ENCODE peak calls at places on chromosome 14, in four cellular contexts. F is AG10803; S is Calu3; K is CD8-positive, alpha-beta T cell. C is an unnamed sample.

GRCh38 chr14:104494483-104494882 is 85.1 kb upstream of the C14orf180 start:
- DNase-seq in K (no peak), S (no peak), F (no peak), C (no peak)

GRCh38 chr14:48553443-48553842 is 878.0 kb upstream of the MDGA2 start:
- DNase-seq in K (no peak), S (no peak), F (no peak), C (no peak)

GRCh38 chr14:52885230-52885629 is 65.6 kb downstream of the FERMT2 start:
- DNase-seq in K (no peak), F (peak), S (no peak), C (no peak)

GRCh38 chr14:74286736-74287135 is 16.0 kb downstream of the ABCD4 start:
- DNase-seq in K (no peak), F (no peak), S (no peak), C (no peak)

GRCh38 chr14:70785556-70785955 is 23.8 kb downstream of the MAP3K9 start:
- DNase-seq in K (no peak), F (no peak), S (no peak), C (no peak)

GRCh38 chr14:78785265-78785664 is 615.1 kb downstream of the NRXN3 start:
- DNase-seq in S (no peak), F (no peak), K (no peak), C (no peak)

GRCh38 chr14:67413806-67414769 is 2.1 kb upstream of the PLEK2 start:
- DNase-seq in F (peak), K (no peak), S (peak), C (no peak)

GRCh38 chr14:61836807-61837206 is 74.6 kb downstream of the SNAPC1 start:
- DNase-seq in F (no peak), K (no peak), S (no peak), C (no peak)

GRCh38 chr14:23186913-23187654 is 3.6 kb upstream of the SLC7A8 start:
- DNase-seq in K (no peak), S (peak), F (peak), C (peak)

GRCh38 chr14:45253754-45254300 is 825 bp upstream of the MIS18BP1 start:
- DNase-seq in S (peak), F (peak), K (no peak), C (no peak)

GRCh38 chr14:90828642-90829487 is 12.6 kb upstream of the TTC7B start:
- DNase-seq in K (no peak), S (no peak), F (no peak), C (no peak)

GRCh38 chr14:55094630-55095157 is 34.4 kb upstream of the LGALS3 start:
- DNase-seq in F (no peak), K (no peak), S (no peak), C (no peak)

GRCh38 chr14:35196571-35196970 is 74.2 kb downstream of the PRORP start:
- DNase-seq in S (no peak), F (no peak), K (no peak), C (no peak)

GRCh38 chr14:35197015-35197414 is 74.7 kb downstream of the PRORP start:
- DNase-seq in S (no peak), K (no peak), F (no peak), C (no peak)

GRCh38 chr14:35189422-35189821 is 67.1 kb downstream of the PRORP start:
- DNase-seq in F (no peak), S (no peak), K (no peak), C (no peak)

DNA sequence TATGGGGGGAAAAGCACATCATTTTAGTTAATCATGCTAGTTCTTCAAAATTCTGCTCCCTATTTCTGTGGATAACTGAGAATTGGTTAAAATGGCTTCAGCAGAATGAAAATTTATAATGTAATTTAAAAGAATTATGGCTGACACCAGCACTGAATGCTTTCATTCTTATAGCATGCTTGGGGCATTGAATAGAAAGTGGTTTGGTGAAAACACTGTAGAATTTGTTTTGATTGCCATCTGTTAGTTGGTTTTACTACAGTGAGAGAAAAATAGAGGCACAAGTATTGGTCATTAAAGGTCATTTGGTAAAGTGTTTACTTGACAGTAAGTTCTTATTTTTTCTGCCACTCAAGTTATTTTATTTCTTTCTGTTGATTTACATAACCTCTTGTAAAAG is 70.8 kb downstream of the PRORP start:
- DNase-seq in F (no peak), S (no peak), K (no peak), C (no peak)
- TF ChIP-seq CTCF in F (no peak), S (no peak), K (no peak), C (no peak)

GRCh38 chr14:101567252-101567651 is 6.0 kb downstream of the DIO3 start:
- DNase-seq in S (no peak), F (no peak), K (no peak), C (no peak)

GRCh38 chr14:101563654-101564443 is 2.6 kb downstream of the DIO3 start:
- DNase-seq in S (no peak), F (no peak), K (no peak), C (no peak)

GRCh38 chr14:101564444-101564776 is 3.1 kb downstream of the DIO3 start:
- DNase-seq in K (no peak), F (no peak), S (no peak), C (no peak)

GRCh38 chr14:101563352-101563653 is 2.0 kb downstream of the DIO3 start:
- DNase-seq in K (no peak), F (no peak), S (no peak), C (no peak)

GRCh38 chr14:101564819-101565698 is 3.8 kb downstream of the DIO3 start:
- DNase-seq in K (no peak), S (no peak), F (no peak), C (peak)
- TF ChIP-seq CTCF in K (no peak), S (no peak), F (no peak), C (peak)

DNA sequence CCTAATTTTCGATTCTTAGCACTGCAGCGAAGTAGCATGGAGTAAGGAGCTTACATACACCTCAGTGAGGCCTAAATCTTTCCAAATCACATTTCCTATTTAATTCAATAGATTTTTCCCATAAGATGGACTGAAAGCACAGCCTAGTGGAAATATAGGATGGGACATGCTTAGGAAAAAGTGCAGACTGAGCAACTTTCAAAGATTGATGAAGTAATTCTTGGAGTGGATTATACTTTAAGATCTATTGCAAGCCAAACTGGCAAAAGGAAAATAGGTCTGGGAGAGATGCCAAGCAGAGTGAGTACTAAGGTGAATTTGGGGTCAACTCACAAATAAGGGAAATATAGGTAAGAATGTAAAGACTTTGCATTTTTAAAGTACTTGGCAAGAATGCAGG is 170.3 kb upstream of the FOXG1 start:
- DNase-seq in K (no peak), F (no peak), S (no peak), C (no peak)
- TF ChIP-seq CTCF in K (no peak), F (no peak), S (no peak), C (no peak)

GRCh38 chr14:96263347-96264199 is 7.6 kb downstream of the BDKRB1 start:
- DNase-seq in S (no peak), F (no peak), K (no peak), C (no peak)
- TF ChIP-seq CTCF in S (no peak), F (no peak), K (no peak), C (no peak)

GRCh38 chr14:101810897-101811620 is 49.5 kb downstream of the PPP2R5C start:
- DNase-seq in K (no peak), F (no peak), S (no peak), C (no peak)

GRCh38 chr14:101809671-101810514 is 48.4 kb downstream of the PPP2R5C start:
- DNase-seq in K (peak), F (peak), S (peak), C (peak)

GRCh38 chr14:101812071-101812470 is 50.6 kb downstream of the PPP2R5C start:
- DNase-seq in K (no peak), F (no peak), S (peak), C (no peak)

GRCh38 chr14:101808894-101809670 is 47.6 kb downstream of the PPP2R5C start:
- DNase-seq in S (no peak), F (no peak), K (no peak), C (no peak)

GRCh38 chr14:101808020-101808641 is 46.6 kb downstream of the PPP2R5C start:
- DNase-seq in K (no peak), F (no peak), S (peak), C (peak)
- TF ChIP-seq CTCF in K (no peak), F (no peak), S (no peak), C (no peak)

GRCh38 chr14:101960225-101960624 is 4.1 kb upstream of the DYNC1H1 start:
- DNase-seq in K (no peak), S (no peak), F (no peak), C (peak)
- TF ChIP-seq CTCF in K (no peak), S (no peak), F (peak), C (peak)